ENCODE peak calls at places on chromosomes 5 and 9, in eight cellular contexts. B is coronary artery, H is Calu3, J is B cell, N is lower leg skin, Q is ascending aorta, G is BJ, Y is AG09309. X is an unnamed sample.

GRCh38 chr9:127838375-127839078 is 15.9 kb downstream of the ENG start:
- DNase-seq in J (no peak), Y (peak; percentile 82), Q (peak; percentile 89), B (peak; percentile 97), G (peak; percentile 70), H (peak; percentile 51), N (peak; percentile 93), X (peak; percentile 86)

GRCh38 chr9:12847591-12847990 is 72.8 kb downstream of the LURAP1L start:
- DNase-seq in H (no peak), Q (no peak), G (no peak), J (no peak), B (no peak), N (no peak), Y (no peak), X (no peak)

GRCh38 chr5:10576121-10576789 is 12.4 kb downstream of the ANKRD33B start:
- DNase-seq in B (no peak), Q (no peak), G (no peak), J (no peak), N (no peak), Y (no peak), H (no peak), X (no peak)

GRCh38 chr5:141507387-141508091 is 18.7 kb downstream of the PCDHGC5 start:
- DNase-seq in J (peak; percentile 10), G (peak; percentile 60), Y (no peak), N (no peak), B (no peak), H (no peak), Q (no peak), X (peak; percentile 86)

GRCh38 chr9:104903609-104904008 is 24.3 kb downstream of the ABCA1 start:
- DNase-seq in J (no peak), Y (no peak), Q (no peak), G (no peak), B (no peak), H (no peak), N (no peak), X (no peak)

GRCh38 chr5:50606179-50606578 is 60.3 kb upstream of the PARP8 start:
- DNase-seq in Q (no peak), Y (no peak), G (no peak), H (peak; percentile 30), N (no peak), B (no peak), J (no peak), X (no peak)

GRCh38 chr5:110736763-110737162 is 2.0 kb upstream of the SLC25A46 start:
- DNase-seq in G (no peak), H (no peak), B (no peak), J (no peak), Q (no peak), Y (no peak), N (no peak), X (no peak)

GRCh38 chr5:34037829-34038228 is 5.2 kb downstream of the C1QTNF3 start:
- DNase-seq in Q (no peak), J (no peak), Y (no peak), N (no peak), H (no peak), G (no peak), B (no peak), X (no peak)

GRCh38 chr5:76083555-76084495 is 642 bp downstream of the SV2C start:
- DNase-seq in Y (no peak), J (peak; percentile 8), N (no peak), Q (no peak), G (no peak), H (peak; percentile 28), B (no peak), X (no peak)

GRCh38 chr9:85215416-85215815 is 526.3 kb downstream of the AGTPBP1 start:
- DNase-seq in Q (no peak), H (no peak), J (no peak), Y (no peak), B (no peak), N (no peak), G (no peak), X (no peak)

GRCh38 chr9:85212209-85212608 is 529.5 kb downstream of the AGTPBP1 start:
- DNase-seq in Q (no peak), B (no peak), J (no peak), H (peak; percentile 15), Y (no peak), G (no peak), N (no peak), X (no peak)

GRCh38 chr9:85215936-85216335 is 525.8 kb downstream of the AGTPBP1 start:
- DNase-seq in G (no peak), Q (no peak), N (no peak), J (no peak), B (no peak), Y (peak; percentile 37), H (no peak), X (no peak)

GRCh38 chr9:85213650-85214607 is 527.8 kb downstream of the AGTPBP1 start:
- DNase-seq in Y (no peak), N (no peak), J (no peak), G (no peak), Q (no peak), H (no peak), B (no peak), X (no peak)

DNA sequence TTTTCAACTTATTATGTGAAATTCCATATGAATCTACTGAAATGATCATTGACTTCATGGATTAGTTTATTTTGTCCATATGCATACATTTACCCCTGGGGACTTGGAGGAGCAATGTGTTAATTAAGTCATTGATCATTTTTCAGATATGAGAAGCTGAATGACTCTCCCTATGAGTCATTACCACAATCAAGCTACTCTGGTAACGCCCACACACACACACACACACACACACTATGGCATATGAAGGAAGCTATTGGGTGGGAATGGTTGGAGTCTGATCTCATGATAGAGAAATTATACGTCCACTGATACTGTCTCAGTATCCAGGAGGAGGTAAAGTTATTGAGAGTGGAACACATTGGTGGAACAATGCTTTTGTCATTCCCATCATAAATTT is 528.9 kb downstream of the AGTPBP1 start:
- DNase-seq in J (no peak), N (no peak), Q (no peak), Y (peak; percentile 67), G (peak; percentile 5), H (peak; percentile 66), B (no peak), X (peak; percentile 34)
- TF ChIP-seq CTCF in J (no peak), N (no peak), Q (no peak), Y (no peak), G (no peak), H (no peak), B (no peak), X (no peak)

GRCh38 chr9:76571288-76572204 is 112.6 kb downstream of the GCNT1 start:
- DNase-seq in N (no peak), J (peak; percentile 37), H (no peak), Q (no peak), G (no peak), B (no peak), Y (no peak), X (no peak)

GRCh38 chr9:76576344-76576743 is 117.4 kb downstream of the GCNT1 start:
- DNase-seq in B (no peak), Y (peak; percentile 86), G (peak; percentile 61), N (no peak), H (peak; percentile 3), Q (peak; percentile 20), J (peak; percentile 45), X (no peak)

GRCh38 chr9:76572205-76572550 is 113.2 kb downstream of the GCNT1 start:
- DNase-seq in H (no peak), J (no peak), G (no peak), B (no peak), Q (no peak), N (no peak), Y (no peak), X (no peak)

GRCh38 chr9:76570820-76571219 is 111.8 kb downstream of the GCNT1 start:
- DNase-seq in H (no peak), B (no peak), Y (no peak), N (no peak), G (no peak), J (no peak), Q (no peak), X (no peak)

DNA sequence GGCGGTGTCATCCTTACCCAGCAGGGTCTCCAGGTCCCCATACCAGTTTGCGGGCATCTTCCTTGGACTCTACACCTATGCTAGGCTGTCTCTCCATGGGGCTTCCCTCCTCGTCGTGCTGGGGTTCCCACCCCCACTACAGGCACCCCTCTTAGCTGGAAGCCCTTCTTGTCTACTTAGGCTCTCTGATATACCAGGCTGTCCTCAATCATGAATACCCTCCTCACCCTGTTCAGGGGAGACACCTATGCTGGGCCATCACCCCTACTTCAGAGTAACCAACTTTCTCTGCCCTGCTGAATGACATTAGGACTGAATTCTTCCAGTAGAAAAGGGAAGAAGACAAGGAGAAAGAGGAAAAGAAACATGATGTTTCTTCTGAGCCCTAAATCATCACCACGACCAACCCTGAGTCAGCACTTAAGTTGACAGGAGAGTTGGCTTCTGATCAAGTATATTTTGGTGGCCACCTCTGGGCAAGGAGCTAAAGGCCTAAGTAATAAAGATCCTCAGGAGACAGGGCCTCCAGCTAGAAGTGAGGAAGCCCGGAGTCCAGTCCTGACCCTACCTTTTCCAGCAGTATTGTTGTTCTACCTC is 115.3 kb downstream of the GCNT1 start:
- DNase-seq in J (no peak), B (no peak), Q (no peak), Y (no peak), G (no peak), H (no peak), N (no peak), X (no peak)
- TF ChIP-seq CTCF in J (no peak), B (no peak), Q (no peak), Y (no peak), G (no peak), H (no peak), N (no peak), X (no peak)

GRCh38 chr9:124576751-124577150 is 69.6 kb upstream of the NR5A1 start:
- DNase-seq in H (no peak), B (no peak), Y (no peak), J (no peak), Q (no peak), N (no peak), G (no peak), X (no peak)
- TF ChIP-seq CTCF in H (no peak), B (no peak), Y (no peak), J (no peak), Q (no peak), N (no peak), G (no peak), X (no peak)

DNA sequence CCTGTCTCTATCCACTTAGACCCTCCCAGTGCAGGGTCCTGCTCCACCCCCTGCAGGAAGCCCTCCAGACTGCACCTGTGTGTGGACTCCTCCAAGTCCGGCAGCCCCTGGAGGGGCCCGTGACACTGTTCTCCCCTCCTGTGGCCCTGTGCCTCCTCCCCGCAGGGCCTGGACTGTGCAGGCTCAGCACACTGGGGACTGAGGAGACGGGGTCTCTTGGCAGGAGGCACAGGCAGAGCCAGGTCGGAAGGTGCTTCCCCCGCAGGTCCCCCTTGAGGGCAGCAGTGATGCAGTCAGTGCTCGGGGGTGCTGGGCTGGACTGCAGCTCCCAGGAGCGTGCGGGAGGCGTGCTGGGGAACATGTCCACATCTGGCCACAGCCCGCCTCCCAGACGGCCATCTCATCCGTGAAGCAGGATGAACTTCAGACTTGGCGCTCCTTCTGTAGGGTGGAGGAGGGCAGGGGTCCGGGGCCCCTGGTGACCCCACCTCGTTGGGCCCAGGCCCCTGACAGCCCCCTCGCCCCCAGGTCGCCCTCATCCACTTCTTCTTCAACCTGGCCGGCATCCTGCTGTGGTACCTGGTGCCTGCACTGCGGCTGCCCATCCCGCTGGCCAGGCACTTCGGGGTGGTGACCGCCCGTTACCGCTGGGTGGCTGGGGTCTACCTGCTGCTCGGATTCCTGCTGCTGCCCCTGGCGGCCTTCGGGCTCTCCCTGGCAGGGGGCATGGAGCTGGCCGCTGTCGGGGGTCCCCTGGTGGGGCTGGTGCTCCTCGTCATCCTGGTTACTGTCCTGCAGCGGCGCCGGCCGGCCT is 4.9 kb downstream of the SLC34A3 start:
- DNase-seq in J (peak; percentile 38), H (no peak), B (no peak), Y (no peak), Q (no peak), G (no peak), N (no peak), X (no peak)
- TF ChIP-seq CTCF in J (no peak), H (no peak), B (no peak), Y (peak; percentile 4), Q (no peak), G (no peak), N (no peak), X (no peak)